ENCODE peak calls at places on chromosome 10, in six cellular contexts. O is mammary epithelial cell, D is spleen, E is neural progenitor cell, A is body of pancreas, W is breast epithelium. I is an unnamed sample. For H3K4me1, the result is how much of the 10 kb centered on the place peaks cover.

GRCh38 chr10:93471110-93471651 is 11.0 kb downstream of the MYOF start:
- DNase-seq in O (peak), W (no peak), E (no peak), A (peak), D (no peak), I (peak)

GRCh38 chr10:43208147-43209063 is 58.5 kb downstream of the RASGEF1A start:
- DNase-seq in A (no peak), O (no peak), E (no peak), W (peak), D (peak), I (no peak)

GRCh38 chr10:78718032-78718572 is 350.7 kb upstream of the ZMIZ1 start:
- DNase-seq in A (no peak), W (no peak), E (no peak), D (no peak), O (no peak), I (no peak)

GRCh38 chr10:131231965-131232541 is 79.5 kb downstream of the TCERG1L start:
- DNase-seq in A (no peak), W (no peak), E (no peak), O (no peak), D (peak), I (no peak)

GRCh38 chr10:48638158-48638557 is 33.3 kb upstream of the ARHGAP22 start:
- DNase-seq in D (no peak), O (no peak), A (no peak), W (no peak), E (no peak), I (no peak)

GRCh38 chr10:104209575-104210198 is 22.5 kb downstream of the CFAP43 start:
- DNase-seq in E (peak), D (no peak), O (peak), A (peak), W (no peak), I (peak)

GRCh38 chr10:58998924-58999713 is 177.3 kb upstream of the PHYHIPL start:
- DNase-seq in W (peak), E (no peak), D (no peak), O (no peak), A (peak), I (no peak)

GRCh38 chr10:79322616-79323566 is 24.4 kb upstream of the PPIF start:
- DNase-seq in W (peak), A (peak), O (peak), E (no peak), D (peak), I (peak)

GRCh38 chr10:97531401-97531985 is 32.8 kb downstream of the UBTD1 start:
- DNase-seq in W (no peak), A (no peak), E (no peak), O (no peak), D (no peak), I (no peak)

GRCh38 chr10:43206391-43207235 is 60.3 kb downstream of the RASGEF1A start:
- DNase-seq in A (no peak), D (peak), E (no peak), W (peak), O (no peak), I (no peak)

GRCh38 chr10:87761892-87762291 is 56.1 kb downstream of the ATAD1 start:
- DNase-seq in A (peak), O (peak), D (no peak), E (no peak), W (no peak), I (peak)

GRCh38 chr10:95363303-95363912 is 72.6 kb upstream of the PDLIM1 start:
- DNase-seq in A (peak), D (no peak), E (peak), O (peak), W (no peak), I (peak)
- H3K4me1 ChIP-seq in A (under half), D (under half), E (under half), O (under half), W (under half), I (under half)

DNA sequence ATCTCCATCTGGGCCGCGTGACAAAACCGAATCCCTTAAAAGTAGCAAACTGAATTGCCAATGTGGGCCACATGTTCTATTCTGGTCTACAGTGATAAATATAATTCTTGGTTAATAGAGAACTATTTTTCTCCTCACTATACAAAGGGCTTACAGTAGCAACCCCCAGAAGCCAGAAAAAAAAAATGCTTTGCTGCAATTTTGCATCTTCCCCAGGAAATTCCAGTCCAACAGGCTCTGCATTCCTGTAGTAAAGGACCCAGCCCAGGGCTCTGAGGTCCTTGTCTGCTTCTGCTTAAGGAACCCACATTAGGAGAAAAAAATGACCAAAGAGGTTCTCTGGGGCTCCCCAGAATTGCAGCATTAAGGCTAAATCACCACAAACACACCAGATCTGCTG is 7.7 kb downstream of the CPXM2 start:
- DNase-seq in A (no peak), W (no peak), D (no peak), O (no peak), E (no peak), I (no peak)
- H3K27ac ChIP-seq in A (no peak), W (no peak), D (no peak), O (no peak), E (no peak), I (no peak)

DNA sequence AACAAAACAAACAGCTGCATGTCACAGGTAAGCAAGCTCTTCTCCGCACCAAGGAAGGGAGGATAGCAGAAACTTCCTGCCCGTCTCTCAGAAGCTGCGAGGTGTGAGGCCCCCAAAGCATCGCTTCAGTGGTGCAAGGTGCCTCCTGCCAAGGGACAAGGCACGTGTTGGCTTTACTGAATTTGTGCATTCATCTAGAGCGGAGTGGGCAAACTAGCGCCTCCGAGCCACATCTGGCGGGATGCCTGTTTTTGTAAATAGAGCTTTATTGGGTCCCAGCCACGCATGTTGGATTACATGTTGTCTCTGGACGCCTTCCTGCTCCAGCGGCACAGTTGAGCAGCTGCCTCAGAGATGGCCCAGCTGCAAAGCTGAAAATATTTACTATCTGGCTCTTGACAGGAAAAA is 27.7 kb downstream of the PHYH start:
- DNase-seq in E (peak), W (no peak), A (peak), O (no peak), D (no peak), I (no peak)
- H3K4me3 ChIP-seq in E (no peak), W (peak), A (no peak), O (no peak), D (no peak), I (no peak)

GRCh38 chr10:71239946-71240795 is 27.8 kb downstream of the UNC5B start:
- DNase-seq in O (no peak), E (no peak), A (no peak), W (no peak), D (no peak), I (no peak)

GRCh38 chr10:71238626-71239025 is 26.3 kb downstream of the UNC5B start:
- DNase-seq in D (no peak), O (no peak), W (no peak), A (no peak), E (no peak), I (no peak)

GRCh38 chr10:71237843-71238623 is 25.7 kb downstream of the UNC5B start:
- DNase-seq in W (no peak), E (no peak), O (no peak), D (no peak), A (no peak), I (no peak)

GRCh38 chr10:71241114-71241898 is 28.9 kb downstream of the UNC5B start:
- DNase-seq in O (no peak), D (no peak), A (peak), W (no peak), E (no peak), I (no peak)

DNA sequence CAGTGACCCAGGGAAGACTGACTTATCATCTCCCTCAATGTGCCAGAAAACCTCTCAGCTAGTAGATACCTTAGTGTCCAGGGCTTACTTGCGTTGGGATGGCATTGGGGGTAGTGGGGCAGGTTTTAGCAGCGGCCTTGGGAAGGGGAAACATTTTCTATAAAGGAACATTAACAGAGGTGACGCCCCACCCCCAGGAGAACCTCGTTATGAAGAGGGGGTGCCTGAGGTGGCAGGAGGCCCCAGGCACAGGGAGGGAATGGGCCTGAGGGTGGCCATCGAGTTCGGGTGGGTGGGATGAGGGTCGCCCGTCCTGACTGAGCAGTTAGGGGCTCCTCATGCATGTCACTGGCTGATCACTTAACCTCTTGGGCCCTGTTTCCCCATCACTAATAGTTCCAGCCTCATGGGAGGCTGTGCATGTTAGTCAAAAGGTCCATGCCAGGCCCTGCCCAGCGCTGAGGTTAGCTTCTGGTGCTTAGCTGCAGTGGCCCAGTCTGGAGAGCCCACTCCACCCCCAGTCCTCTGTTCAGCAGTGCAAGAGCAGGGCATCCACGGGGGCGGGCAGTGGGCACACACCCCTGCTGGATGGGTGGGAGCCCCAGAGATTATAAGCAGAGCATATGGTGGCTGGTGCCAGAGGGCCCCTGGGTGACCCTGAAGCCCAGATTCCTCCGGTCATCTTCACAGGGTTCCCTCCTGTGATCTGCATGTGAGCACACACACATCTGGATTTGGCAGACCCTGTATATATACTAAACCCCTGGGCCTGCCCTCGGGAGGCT is 27.0 kb downstream of the UNC5B start:
- DNase-seq in D (no peak), E (no peak), O (no peak), A (no peak), W (no peak), I (no peak)
- H3K4me1 ChIP-seq in D (half or more), E (under half), O (under half), A (under half), W (under half), I (under half)

DNA sequence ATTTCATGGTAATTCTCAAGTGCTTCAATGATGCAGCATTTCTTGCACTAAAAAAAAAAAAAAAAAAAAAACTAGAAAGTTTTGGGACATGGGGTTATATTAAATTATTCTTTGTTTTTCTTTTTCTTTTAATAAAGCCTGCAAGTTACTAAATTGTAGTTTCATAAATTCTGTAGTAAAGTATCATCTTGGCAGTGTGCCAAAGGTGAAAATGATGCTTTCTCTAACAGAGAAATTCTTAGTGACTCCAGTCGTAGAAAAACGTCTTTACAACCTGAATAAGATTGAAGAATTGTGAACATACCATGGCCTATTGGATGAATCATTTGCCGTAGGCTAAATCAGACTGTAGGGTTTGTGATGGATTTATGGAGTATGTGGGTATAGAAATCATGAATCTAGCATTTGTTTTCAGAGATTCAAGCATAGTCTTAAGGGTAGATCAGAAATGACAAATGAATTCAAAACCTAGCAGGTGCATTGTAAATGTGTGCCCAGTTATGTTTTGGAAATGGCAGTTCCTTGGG is 27.1 kb downstream of the RBM17 start:
- DNase-seq in E (no peak), A (no peak), W (no peak), O (no peak), D (no peak), I (no peak)
- H3K27ac ChIP-seq in E (no peak), A (no peak), W (no peak), O (no peak), D (no peak), I (no peak)

I was measured in small intestine.